ENCODE peak calls at places on chromosomes 1 and 21, in four cellular contexts. One of them, this sample, is unnamed.

GRCh38 chr1:30853350-30853749 is 55.2 kb downstream of the SDC3 start:
- DNase-seq in IMR-90: no peak
- DNase-seq in endothelial cell of umbilical vein: no peak
- DNase-seq in transverse colon: no peak
- DNase-seq in this sample: no peak

GRCh38 chr1:8889925-8890785 is 11.7 kb upstream of the ENO1 start:
- DNase-seq in IMR-90: peak; percentile 89
- DNase-seq in endothelial cell of umbilical vein: no peak
- DNase-seq in transverse colon: peak; percentile 74
- DNase-seq in this sample: peak; percentile 59

GRCh38 chr1:39671793-39672550 is at the start of gene NT5C1A:
- DNase-seq in IMR-90: no peak
- DNase-seq in endothelial cell of umbilical vein: no peak
- DNase-seq in transverse colon: peak; percentile 15
- DNase-seq in this sample: peak; percentile 65

GRCh38 chr1:116877369-116877768 is 32.3 kb upstream of the PTGFRN start:
- DNase-seq in IMR-90: no peak
- DNase-seq in endothelial cell of umbilical vein: peak; percentile 32
- DNase-seq in transverse colon: no peak
- DNase-seq in this sample: no peak

GRCh38 chr1:31881698-31882000 is 56.5 kb downstream of the PTP4A2 start:
- DNase-seq in IMR-90: peak; percentile 16
- DNase-seq in endothelial cell of umbilical vein: no peak
- DNase-seq in transverse colon: no peak
- DNase-seq in this sample: no peak

GRCh38 chr1:26608895-26609294 is 79.3 kb downstream of the RPS6KA1 start:
- DNase-seq in IMR-90: no peak
- DNase-seq in endothelial cell of umbilical vein: no peak
- DNase-seq in transverse colon: no peak
- DNase-seq in this sample: no peak

GRCh38 chr1:234731371-234732085 is 121.5 kb upstream of the IRF2BP2 start:
- DNase-seq in IMR-90: peak; percentile 93
- DNase-seq in endothelial cell of umbilical vein: peak; percentile 80
- DNase-seq in transverse colon: no peak
- DNase-seq in this sample: no peak

GRCh38 chr1:246711548-246712003 is 12.6 kb upstream of the SCCPDH start:
- DNase-seq in IMR-90: no peak
- DNase-seq in endothelial cell of umbilical vein: no peak
- DNase-seq in transverse colon: no peak
- DNase-seq in this sample: no peak

GRCh38 chr1:153795325-153795837 is 20.2 kb downstream of the SLC27A3 start:
- DNase-seq in IMR-90: no peak
- DNase-seq in endothelial cell of umbilical vein: no peak
- DNase-seq in transverse colon: no peak
- DNase-seq in this sample: no peak

GRCh38 chr1:184881941-184882648 is 92.2 kb downstream of the NIBAN1 start:
- DNase-seq in IMR-90: no peak
- DNase-seq in endothelial cell of umbilical vein: no peak
- DNase-seq in transverse colon: no peak
- DNase-seq in this sample: no peak

GRCh38 chr1:18635833-18636671 is 5.4 kb downstream of the PAX7 start:
- DNase-seq in IMR-90: no peak
- DNase-seq in endothelial cell of umbilical vein: no peak
- DNase-seq in transverse colon: no peak
- DNase-seq in this sample: no peak

GRCh38 chr1:232543194-232543593 is 86.7 kb downstream of the SIPA1L2 start:
- DNase-seq in IMR-90: no peak
- DNase-seq in endothelial cell of umbilical vein: no peak
- DNase-seq in transverse colon: no peak
- DNase-seq in this sample: no peak

GRCh38 chr1:56477164-56478111 is 101.9 kb downstream of the PLPP3 start:
- DNase-seq in IMR-90: peak; percentile 65
- DNase-seq in endothelial cell of umbilical vein: peak; percentile 25
- DNase-seq in transverse colon: peak; percentile 52
- DNase-seq in this sample: peak; percentile 28
- H3K9me3 ChIP-seq in IMR-90: no peaks in the 10 kb centered on the region
- H3K9me3 ChIP-seq in endothelial cell of umbilical vein: no peaks in the 10 kb centered on the region
- H3K9me3 ChIP-seq in transverse colon: no peaks in the 10 kb centered on the region
- H3K9me3 ChIP-seq in this sample: no peaks in the 10 kb centered on the region

GRCh38 chr1:220038640-220039039 is 7.7 kb downstream of the EPRS1 start:
- DNase-seq in IMR-90: no peak
- DNase-seq in endothelial cell of umbilical vein: no peak
- DNase-seq in transverse colon: no peak
- DNase-seq in this sample: no peak
- TF ChIP-seq CTCF in IMR-90: no peak
- TF ChIP-seq CTCF in endothelial cell of umbilical vein: no peak
- TF ChIP-seq CTCF in transverse colon: no peak
- TF ChIP-seq CTCF in this sample: no peak

GRCh38 chr1:150926094-150926741 is at the start of gene SETDB1:
- DNase-seq in IMR-90: peak; percentile 95
- DNase-seq in endothelial cell of umbilical vein: peak; percentile 97
- DNase-seq in transverse colon: peak; percentile 96
- DNase-seq in this sample: peak; percentile 97
- H3K9me3 ChIP-seq in IMR-90: no peaks in the 10 kb centered on the region
- H3K9me3 ChIP-seq in endothelial cell of umbilical vein: no peaks in the 10 kb centered on the region
- H3K9me3 ChIP-seq in transverse colon: no peaks in the 10 kb centered on the region
- H3K9me3 ChIP-seq in this sample: no peaks in the 10 kb centered on the region

GRCh38 chr21:45442276-45442675 is 37.3 kb downstream of the COL18A1 start:
- DNase-seq in IMR-90: no peak
- DNase-seq in endothelial cell of umbilical vein: no peak
- DNase-seq in transverse colon: no peak
- DNase-seq in this sample: no peak

GRCh38 chr21:45441431-45442255 is 36.7 kb downstream of the COL18A1 start:
- DNase-seq in IMR-90: no peak
- DNase-seq in endothelial cell of umbilical vein: no peak
- DNase-seq in transverse colon: no peak
- DNase-seq in this sample: no peak

GRCh38 chr21:45444385-45444784 is 39.4 kb downstream of the COL18A1 start:
- DNase-seq in IMR-90: no peak
- DNase-seq in endothelial cell of umbilical vein: no peak
- DNase-seq in transverse colon: no peak
- DNase-seq in this sample: no peak

GRCh38 chr21:45445369-45445768 is 40.4 kb downstream of the COL18A1 start:
- DNase-seq in IMR-90: no peak
- DNase-seq in endothelial cell of umbilical vein: no peak
- DNase-seq in transverse colon: no peak
- DNase-seq in this sample: no peak

DNA sequence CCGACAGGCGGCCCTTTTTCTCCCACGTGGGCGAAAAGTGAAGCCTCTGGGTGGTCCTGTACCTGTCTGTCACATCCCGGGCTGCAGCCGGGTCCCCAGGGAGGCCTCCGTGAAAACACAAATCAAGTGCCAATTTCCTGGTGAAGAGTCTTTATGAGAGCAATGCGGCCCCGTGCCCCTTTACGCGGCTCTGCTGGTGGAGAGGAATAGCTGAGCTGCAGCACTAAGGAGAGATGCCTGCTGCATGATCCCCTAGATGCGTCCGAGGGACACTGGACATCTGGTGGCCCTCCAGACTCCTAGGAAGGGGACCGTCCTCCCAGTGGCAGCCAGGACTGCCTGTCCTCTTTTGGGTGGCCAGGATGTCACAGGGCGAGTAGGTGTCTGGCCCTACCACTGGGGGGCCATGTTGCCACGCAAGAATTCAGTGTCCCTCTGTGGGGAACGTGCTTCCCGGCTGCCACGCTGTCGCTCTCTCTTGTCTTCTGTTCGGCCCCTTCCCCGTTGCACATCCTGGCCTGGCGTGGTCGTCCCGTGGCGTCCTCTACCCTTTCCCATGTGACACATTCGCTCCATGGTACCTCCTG is 38.7 kb downstream of the COL18A1 start:
- DNase-seq in IMR-90: no peak
- DNase-seq in endothelial cell of umbilical vein: no peak
- DNase-seq in transverse colon: no peak
- DNase-seq in this sample: no peak
- TF ChIP-seq CTCF in IMR-90: peak; percentile 5
- TF ChIP-seq CTCF in endothelial cell of umbilical vein: no peak
- TF ChIP-seq CTCF in transverse colon: no peak
- TF ChIP-seq CTCF in this sample: no peak

GRCh38 chr1:2865000-2865399 is 63.5 kb upstream of the TTC34 start:
- DNase-seq in IMR-90: no peak
- DNase-seq in endothelial cell of umbilical vein: no peak
- DNase-seq in transverse colon: no peak
- DNase-seq in this sample: no peak

GRCh38 chr1:2867087-2867425 is 65.6 kb upstream of the TTC34 start:
- DNase-seq in IMR-90: no peak
- DNase-seq in endothelial cell of umbilical vein: no peak
- DNase-seq in transverse colon: no peak
- DNase-seq in this sample: no peak

GRCh38 chr1:2867861-2868260 is 66.4 kb upstream of the TTC34 start:
- DNase-seq in IMR-90: no peak
- DNase-seq in endothelial cell of umbilical vein: no peak
- DNase-seq in transverse colon: no peak
- DNase-seq in this sample: no peak

GRCh38 chr1:2865571-2866414 is 64.3 kb upstream of the TTC34 start:
- DNase-seq in IMR-90: no peak
- DNase-seq in endothelial cell of umbilical vein: no peak
- DNase-seq in transverse colon: no peak
- DNase-seq in this sample: no peak

DNA sequence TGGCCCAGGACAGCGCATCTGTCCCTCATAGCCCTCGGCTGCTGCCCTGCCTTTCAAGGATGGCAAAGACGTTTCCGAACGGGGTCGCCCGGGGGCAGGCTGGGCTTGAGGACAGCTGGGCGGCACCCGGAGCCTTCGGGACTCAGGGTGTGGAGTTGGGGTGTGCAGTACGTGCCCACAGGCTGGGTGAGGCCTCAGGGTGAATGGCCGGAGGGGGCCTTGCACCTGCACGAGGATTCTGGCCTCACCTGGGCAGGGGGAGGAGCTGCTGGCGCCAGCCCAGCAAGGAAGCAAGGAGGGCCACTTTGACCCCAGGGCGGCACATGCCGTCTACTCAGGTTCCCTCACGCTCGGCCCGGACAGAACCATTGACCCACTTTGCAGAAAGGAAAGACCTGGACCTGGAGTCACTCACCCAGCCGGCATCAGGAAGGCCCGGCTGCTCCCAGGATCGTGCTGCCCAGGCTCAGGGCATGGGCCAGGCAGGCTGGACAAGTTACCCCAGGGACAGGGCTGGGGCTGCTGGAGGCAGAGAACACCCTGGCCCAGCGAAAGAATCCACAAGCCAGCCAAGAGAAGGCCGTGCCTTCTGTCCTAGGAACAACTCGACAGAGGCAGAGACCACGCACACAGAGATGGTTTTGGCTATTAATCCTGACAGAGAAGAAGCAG is 65.1 kb upstream of the TTC34 start:
- DNase-seq in IMR-90: no peak
- DNase-seq in endothelial cell of umbilical vein: no peak
- DNase-seq in transverse colon: peak; percentile 31
- DNase-seq in this sample: no peak
- H3K9me3 ChIP-seq in IMR-90: peaks cover 77% of the 10 kb centered on the region
- H3K9me3 ChIP-seq in endothelial cell of umbilical vein: peaks cover 6% of the 10 kb centered on the region
- H3K9me3 ChIP-seq in transverse colon: peaks cover 9% of the 10 kb centered on the region
- H3K9me3 ChIP-seq in this sample: peaks cover 10% of the 10 kb centered on the region

DNA sequence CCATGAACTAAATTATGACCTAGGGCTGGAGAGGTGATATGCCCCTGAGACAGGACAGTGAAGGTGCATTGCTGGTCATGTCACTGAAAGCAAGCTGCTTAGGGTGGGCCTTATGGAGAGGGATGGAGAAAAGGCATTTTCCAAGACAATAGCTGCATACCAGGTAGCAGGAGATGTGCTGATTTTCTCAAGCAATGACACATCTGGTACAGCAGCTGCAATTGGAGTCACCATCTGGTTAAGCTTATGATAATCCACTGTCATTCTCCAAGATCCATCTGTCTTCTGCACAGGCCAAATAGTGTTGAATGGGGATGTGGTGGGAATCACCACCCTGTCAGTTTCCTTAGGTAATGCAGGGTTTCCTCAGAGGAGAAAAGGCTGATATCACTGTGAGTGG is 54.6 kb downstream of the ADSS2 start:
- DNase-seq in IMR-90: no peak
- DNase-seq in endothelial cell of umbilical vein: no peak
- DNase-seq in transverse colon: no peak
- DNase-seq in this sample: no peak
- TF ChIP-seq CTCF in IMR-90: no peak
- TF ChIP-seq CTCF in endothelial cell of umbilical vein: no peak
- TF ChIP-seq CTCF in transverse colon: no peak
- TF ChIP-seq CTCF in this sample: no peak